ENCODE peak calls at places on chromosomes 3 and 15, in four cellular contexts. Z is OCI-LY7; B is effector memory CD4-positive, alpha-beta T cell; H is mucosa of descending colon. F is an unnamed sample.

GRCh38 chr15:91535856-91536500 is 317.5 kb upstream of the SLCO3A1 start:
- DNase-seq in Z (no peak), B (no peak), H (no peak), F (no peak)

GRCh38 chr3:194879991-194880939 is 194.6 kb downstream of the FAM43A start:
- DNase-seq in Z (no peak), B (no peak), H (peak; percentile 60), F (no peak)

GRCh38 chr3:129604942-129605592 is 1.4 kb downstream of the PLXND1 start:
- DNase-seq in Z (no peak), B (no peak), H (no peak), F (no peak)

GRCh38 chr15:47750030-47750739 is 32.9 kb downstream of the SEMA6D start:
- DNase-seq in Z (no peak), B (no peak), H (no peak), F (no peak)

GRCh38 chr3:136750209-136750921 is 1.8 kb downstream of the STAG1 start:
- DNase-seq in Z (peak; percentile 51), B (no peak), H (no peak), F (peak; percentile 14)

GRCh38 chr3:168213920-168214319 is 118.2 kb upstream of the GOLIM4 start:
- DNase-seq in Z (peak; percentile 29), B (no peak), H (no peak), F (no peak)

GRCh38 chr3:99951701-99952100 is 134.0 kb downstream of the CMSS1 start:
- DNase-seq in Z (no peak), B (no peak), H (no peak), F (no peak)

GRCh38 chr3:77456881-77457280 is 417.0 kb downstream of the ROBO2 start:
- DNase-seq in Z (no peak), B (no peak), H (no peak), F (no peak)

GRCh38 chr3:71201939-71202338 is 381.6 kb downstream of the FOXP1 start:
- DNase-seq in Z (no peak), B (no peak), H (no peak), F (no peak)

GRCh38 chr3:184240384-184241140 is 8.2 kb downstream of the ALG3 start:
- DNase-seq in Z (peak; percentile 31), B (no peak), H (peak; percentile 4), F (no peak)

GRCh38 chr3:7960601-7961000 is 541.0 kb upstream of the LMCD1 start:
- DNase-seq in Z (no peak), B (no peak), H (no peak), F (no peak)

GRCh38 chr3:9776896-9777694 is 7.3 kb upstream of the CAMK1 start:
- DNase-seq in Z (no peak), B (no peak), H (no peak), F (no peak)

GRCh38 chr15:24054547-24055245 is 367.6 kb upstream of the NDN start:
- DNase-seq in Z (no peak), B (no peak), H (no peak), F (no peak)

GRCh38 chr3:42699511-42699971 is 3.1 kb downstream of the HHATL start:
- DNase-seq in Z (no peak), B (no peak), H (no peak), F (no peak)

GRCh38 chr15:58492661-58493397 is 61.0 kb downstream of the LIPC start:
- DNase-seq in Z (no peak), B (no peak), H (no peak), F (no peak)

GRCh38 chr3:57910988-57911387 is 97.2 kb upstream of the FLNB start:
- DNase-seq in Z (peak; percentile 42), B (no peak), H (no peak), F (no peak)

GRCh38 chr3:171654809-171655208 is 155.5 kb downstream of the PLD1 start:
- DNase-seq in Z (no peak), B (no peak), H (no peak), F (no peak)

GRCh38 chr3:123448503-123449091 is at the start of gene ADCY5:
- DNase-seq in Z (no peak), B (no peak), H (peak; percentile 60), F (no peak)

GRCh38 chr3:127045435-127046045 is 62.6 kb downstream of the PLXNA1 start:
- DNase-seq in Z (no peak), B (no peak), H (no peak), F (no peak)

GRCh38 chr3:168134931-168135330 is 39.2 kb upstream of the GOLIM4 start:
- DNase-seq in Z (no peak), B (no peak), H (no peak), F (no peak)

GRCh38 chr15:60096157-60096556 is 92.0 kb downstream of the FOXB1 start:
- DNase-seq in Z (no peak), B (no peak), H (no peak), F (no peak)

GRCh38 chr3:174170248-174170647 is 688.9 kb upstream of the NAALADL2 start:
- DNase-seq in Z (no peak), B (no peak), H (no peak), F (no peak)

GRCh38 chr3:119184808-119185690 is 11.7 kb downstream of the UPK1B start:
- DNase-seq in Z (no peak), B (no peak), H (no peak), F (peak; percentile 31)

GRCh38 chr15:51853987-51854386 is 24.5 kb downstream of the TMOD3 start:
- DNase-seq in Z (no peak), B (no peak), H (no peak), F (no peak)

GRCh38 chr3:173799073-173799830 is 401.7 kb downstream of the NLGN1 start:
- DNase-seq in Z (no peak), B (no peak), H (no peak), F (no peak)

GRCh38 chr3:23915537-23916108 is 1.2 kb downstream of the NKIRAS1 start:
- DNase-seq in Z (no peak), B (no peak), H (no peak), F (no peak)

GRCh38 chr15:40746916-40747418 is 8.1 kb downstream of the RMDN3 start:
- DNase-seq in Z (no peak), B (no peak), H (no peak), F (no peak)

GRCh38 chr15:67611803-67612369 is 69.4 kb downstream of the MAP2K5 start:
- DNase-seq in Z (no peak), B (no peak), H (no peak), F (no peak)

GRCh38 chr15:25682349-25682748 is 180.8 kb downstream of the ATP10A start:
- DNase-seq in Z (no peak), B (no peak), H (no peak), F (no peak)

GRCh38 chr15:65902373-65902772 is 33.1 kb downstream of the RAB11A start:
- DNase-seq in Z (peak; percentile 78), B (no peak), H (peak; percentile 78), F (peak; percentile 94)

DNA sequence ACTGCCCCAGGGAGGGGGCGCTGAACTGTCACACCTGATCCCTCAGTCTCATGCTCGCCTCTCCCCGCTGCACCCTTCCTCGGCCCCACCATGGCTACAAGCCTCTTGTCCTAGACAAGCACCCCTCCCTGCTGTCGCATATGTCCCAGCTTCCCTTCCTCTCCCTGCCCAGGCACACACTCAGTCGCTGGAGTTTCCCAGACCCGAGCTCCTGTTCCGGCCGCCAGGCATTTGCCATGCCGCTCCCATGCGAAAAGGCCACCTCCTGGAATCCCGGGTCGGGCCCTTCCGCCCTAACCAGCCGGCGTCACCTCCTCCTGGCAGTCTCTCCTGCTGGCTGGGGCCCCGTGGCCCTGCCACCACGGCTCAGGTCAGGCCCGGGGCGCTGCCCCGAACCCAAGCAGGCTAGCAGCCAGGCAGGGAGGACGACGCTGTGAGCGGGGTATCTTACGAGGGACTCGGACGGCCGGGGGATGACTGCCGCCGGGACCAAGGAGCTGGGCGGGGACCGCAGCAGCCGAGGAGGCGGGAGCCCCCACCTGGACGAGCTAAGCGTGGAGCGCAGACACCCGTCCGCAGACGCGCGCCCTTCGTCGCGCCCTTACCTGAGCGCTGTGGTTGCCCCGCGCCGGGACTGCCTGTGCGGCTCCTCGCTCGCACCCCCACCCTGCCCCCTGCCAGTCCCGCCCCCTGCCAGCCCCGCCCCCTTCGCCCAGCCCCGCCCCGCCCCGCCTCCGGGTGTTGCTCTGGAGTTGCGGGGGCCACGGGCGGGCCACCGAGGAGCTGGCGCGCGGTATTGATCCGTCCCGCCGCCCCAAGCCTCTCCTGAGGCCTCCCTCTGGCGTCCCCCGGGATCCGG is at the start of gene ALS2CL:
- DNase-seq in Z (peak; percentile 22), B (peak; percentile 71), H (peak; percentile 84), F (peak; percentile 77)
- H3K4me1 ChIP-seq in Z (peaks cover 10% of the 10 kb centered on the region), B (peaks cover 57% of the 10 kb centered on the region), H (peaks cover 29% of the 10 kb centered on the region), F (peaks cover 21% of the 10 kb centered on the region)

GRCh38 chr3:124838963-124839362 is 48.2 kb downstream of the ITGB5 start:
- DNase-seq in Z (no peak), B (no peak), H (no peak), F (no peak)

GRCh38 chr3:124839896-124840295 is 47.3 kb downstream of the ITGB5 start:
- DNase-seq in Z (no peak), B (no peak), H (no peak), F (no peak)

GRCh38 chr3:124836448-124836847 is 50.7 kb downstream of the ITGB5 start:
- DNase-seq in Z (no peak), B (no peak), H (no peak), F (no peak)

GRCh38 chr3:124837065-124837464 is 50.1 kb downstream of the ITGB5 start:
- DNase-seq in Z (no peak), B (no peak), H (no peak), F (no peak)

DNA sequence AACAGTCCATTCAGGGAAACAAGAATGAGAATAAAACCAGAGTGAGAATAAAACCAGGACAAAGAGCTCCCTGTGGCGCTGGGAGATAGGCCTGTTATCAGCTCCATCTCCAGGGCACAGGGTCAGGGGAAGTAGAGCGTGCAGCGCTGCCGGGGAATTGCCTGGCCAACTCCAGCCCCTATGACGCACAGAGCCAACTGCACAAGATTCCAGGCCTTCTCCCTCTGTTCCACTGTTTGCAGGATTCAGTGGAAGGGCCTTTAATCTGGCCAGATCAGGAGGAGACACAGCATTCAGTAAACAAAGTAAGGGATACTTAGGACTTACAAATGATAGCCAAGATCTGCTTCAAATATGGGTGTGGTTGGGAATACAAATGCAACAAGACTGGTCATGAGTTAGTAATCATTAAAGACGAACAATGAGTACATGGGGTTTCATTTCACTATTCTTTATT is 49.4 kb downstream of the ITGB5 start:
- DNase-seq in Z (no peak), B (no peak), H (peak; percentile 76), F (peak; percentile 88)
- H3K4me1 ChIP-seq in Z (no peaks in the 10 kb centered on the region), B (no peaks in the 10 kb centered on the region), H (peaks cover 41% of the 10 kb centered on the region), F (peaks cover 74% of the 10 kb centered on the region)

GRCh38 chr15:74429784-74430141 is 4.0 kb downstream of the SEMA7A start:
- DNase-seq in Z (no peak), B (no peak), H (peak; percentile 8), F (no peak)
- H3K4me1 ChIP-seq in Z (peaks cover 50% of the 10 kb centered on the region), B (peaks cover 16% of the 10 kb centered on the region), H (peaks cover 8% of the 10 kb centered on the region), F (peaks cover 14% of the 10 kb centered on the region)

GRCh38 chr3:4818164-4818563 is 161.1 kb upstream of the BHLHE40 start:
- DNase-seq in Z (no peak), B (no peak), H (no peak), F (no peak)

GRCh38 chr3:4820296-4821121 is 158.7 kb upstream of the BHLHE40 start:
- DNase-seq in Z (no peak), B (no peak), H (no peak), F (no peak)

GRCh38 chr3:4819761-4820160 is 159.5 kb upstream of the BHLHE40 start:
- DNase-seq in Z (no peak), B (no peak), H (no peak), F (no peak)

GRCh38 chr3:4821331-4821730 is 157.9 kb upstream of the BHLHE40 start:
- DNase-seq in Z (no peak), B (no peak), H (no peak), F (no peak)

DNA sequence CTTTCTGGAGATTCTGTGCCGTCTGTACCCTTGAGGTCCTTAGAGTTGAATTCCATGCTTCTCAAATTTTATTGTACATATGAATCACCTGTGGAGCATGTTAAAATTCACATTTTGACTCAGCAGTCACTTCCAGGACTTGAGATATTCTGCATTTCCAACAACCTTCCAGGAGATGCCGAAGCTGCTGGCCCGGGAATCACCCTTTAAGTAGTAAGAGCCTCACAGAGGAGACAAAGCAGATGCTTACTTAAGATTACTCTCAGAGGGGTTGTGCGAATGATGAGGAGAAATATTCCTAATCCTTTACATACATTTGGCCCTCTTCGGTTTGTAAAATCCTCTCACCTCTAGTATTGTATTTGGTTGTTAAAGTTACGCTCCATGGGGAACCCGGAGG is 159.9 kb upstream of the BHLHE40 start:
- DNase-seq in Z (no peak), B (no peak), H (no peak), F (no peak)
- H3K4me1 ChIP-seq in Z (no peaks in the 10 kb centered on the region), B (peaks cover 27% of the 10 kb centered on the region), H (no peaks in the 10 kb centered on the region), F (peaks cover 16% of the 10 kb centered on the region)